ENCODE peak calls at places on chromosomes 13 and 19, in four cellular contexts. U is stimulated activated CD8-positive, alpha-beta memory T cell treated with anti-CD3 and anti-CD28 coated beads, Interleukin-2, amount 100 ng/mL, for 48 hours; J is heart right ventricle; N is tibial nerve. W is an unnamed sample.

GRCh38 chr13:24718192-24718965 is 38.2 kb downstream of the ATP12A start:
- DNase-seq in U (no peak), J (peak), N (no peak), W (no peak)

GRCh38 chr13:97344250-97345175 is 89.5 kb upstream of the RAP2A start:
- DNase-seq in U (peak), N (peak), J (peak), W (peak)

GRCh38 chr19:28737021-28737525 is 475.9 kb downstream of the UQCRFS1 start:
- DNase-seq in N (no peak), U (no peak), J (no peak), W (peak)

GRCh38 chr13:48412100-48412556 is 785 bp downstream of the LPAR6 start:
- DNase-seq in N (no peak), J (no peak), U (no peak), W (no peak)

GRCh38 chr19:6503407-6504201 is 1.5 kb upstream of the TUBB4A start:
- DNase-seq in N (no peak), J (peak), U (no peak), W (no peak)

GRCh38 chr19:42352216-42352892 is 26.9 kb downstream of the MEGF8 start:
- DNase-seq in J (no peak), N (no peak), U (no peak), W (no peak)

GRCh38 chr13:33711441-33711840 is 106.5 kb upstream of the RFC3 start:
- DNase-seq in U (no peak), N (no peak), J (no peak), W (no peak)

GRCh38 chr19:8611391-8611883 is 922 bp upstream of the ADAMTS10 start:
- DNase-seq in J (no peak), N (no peak), U (no peak), W (no peak)

GRCh38 chr13:48531416-48532145 is 1.3 kb downstream of the RCBTB2 start:
- DNase-seq in J (no peak), U (no peak), N (no peak), W (no peak)

GRCh38 chr19:48554385-48555091 is 2.6 kb downstream of the SULT2B1 start:
- DNase-seq in N (no peak), U (no peak), J (no peak), W (no peak)

GRCh38 chr19:46963093-46963734 is 56.4 kb upstream of the NPAS1 start:
- DNase-seq in U (no peak), N (no peak), J (no peak), W (peak)

GRCh38 chr19:43662487-43662886 is 7.5 kb downstream of the PLAUR start:
- DNase-seq in J (no peak), U (no peak), N (no peak), W (no peak)

GRCh38 chr13:75636339-75637095 is 387 bp downstream of the LMO7 start:
- DNase-seq in N (no peak), J (peak), U (peak), W (peak)

GRCh38 chr13:27261376-27261775 is 9.3 kb upstream of the RASL11A start:
- DNase-seq in N (no peak), U (no peak), J (no peak), W (no peak)

GRCh38 chr19:48720251-48720612 is 707 bp upstream of the MAMSTR start:
- DNase-seq in N (no peak), J (no peak), U (no peak), W (no peak)

W was measured in SJSA1.